ENCODE peak calls at places on chromosomes 12 and 14, in five cellular contexts. A is HCT116, C is heart left ventricle, O is Peyer's patch, H is testis. J is an unnamed sample.

GRCh38 chr12:62711626-62712305 is 223.2 kb downstream of the PPM1H start:
- DNase-seq in A (no peak), H (no peak), O (no peak), C (no peak), J (no peak)

GRCh38 chr12:124172646-124173045 is 122.2 kb upstream of the RFLNA start:
- DNase-seq in C (no peak), O (no peak), H (no peak), A (no peak), J (no peak)

GRCh38 chr12:26689281-26689841 is 143.6 kb downstream of the ITPR2 start:
- DNase-seq in A (no peak), C (no peak), H (no peak), O (no peak), J (no peak)

GRCh38 chr14:95415993-95416392 is 96.3 kb upstream of the CLMN start:
- DNase-seq in A (no peak), C (no peak), H (no peak), O (no peak), J (no peak)

GRCh38 chr14:99450266-99450665 is 30.4 kb downstream of the SETD3 start:
- DNase-seq in O (no peak), H (no peak), C (no peak), A (no peak), J (no peak)

GRCh38 chr12:40999212-40999611 is 188.9 kb upstream of the PDZRN4 start:
- DNase-seq in C (no peak), A (no peak), H (no peak), O (no peak), J (no peak)

GRCh38 chr12:85720308-85721033 is 115.7 kb downstream of the RASSF9 start:
- DNase-seq in O (no peak), C (no peak), A (no peak), H (no peak), J (no peak)

GRCh38 chr12:57724936-57725740 is 13.4 kb downstream of the AGAP2 start:
- DNase-seq in A (no peak), C (no peak), O (no peak), H (no peak), J (no peak)

GRCh38 chr14:76698191-76698590 is 63.1 kb upstream of the VASH1 start:
- DNase-seq in A (no peak), O (no peak), C (no peak), H (no peak), J (no peak)

GRCh38 chr12:132323171-132324010 is 6.0 kb downstream of the GALNT9 start:
- DNase-seq in A (no peak), O (no peak), H (no peak), C (no peak), J (no peak)

DNA sequence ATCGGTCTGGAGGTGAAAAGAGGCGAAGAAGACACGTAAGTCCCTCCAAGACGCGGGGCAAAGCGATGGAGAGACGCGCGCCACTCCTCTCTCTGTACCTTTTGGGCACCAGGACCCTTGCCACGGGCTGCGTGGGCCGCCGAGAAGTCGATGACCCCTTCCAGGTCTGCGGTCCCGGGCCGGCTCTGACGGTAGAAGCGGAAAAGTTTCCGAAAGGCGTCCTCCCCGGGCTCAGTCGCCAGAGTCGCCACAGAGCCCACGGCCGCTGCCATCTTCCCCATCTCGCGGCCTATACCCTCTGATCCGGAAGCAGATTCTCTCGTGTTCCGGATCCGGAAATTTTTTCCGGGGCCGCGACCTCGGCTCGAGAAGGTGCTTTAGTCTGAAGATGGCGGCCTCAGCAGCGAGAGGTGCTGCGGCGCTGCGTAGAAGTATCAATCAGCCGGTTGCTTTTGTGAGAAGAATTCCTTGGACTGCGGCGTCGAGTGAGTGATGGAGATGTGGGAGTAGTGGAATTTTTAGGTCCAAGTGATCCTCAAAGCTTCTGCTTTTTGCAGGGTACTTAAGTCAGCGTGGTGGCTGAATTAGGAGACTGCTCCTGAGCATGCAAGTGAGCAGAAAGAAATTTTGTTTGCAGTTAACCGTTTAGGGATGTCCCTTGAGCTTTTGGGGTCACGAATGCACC is at the start of the genes ALKBH1 and SLIRP:
- DNase-seq in O (peak), A (peak), C (peak), H (peak), J (peak)
- TF ChIP-seq CTCF in O (no peak), A (no peak), C (no peak), H (no peak), J (no peak)

GRCh38 chr12:76031081-76031413 is 529 bp downstream of the PHLDA1 start:
- DNase-seq in A (no peak), O (peak), H (no peak), C (no peak), J (no peak)

GRCh38 chr12:76029982-76030377 is 1.6 kb downstream of the PHLDA1 start:
- DNase-seq in H (peak), A (no peak), O (no peak), C (no peak), J (no peak)

GRCh38 chr12:76028649-76029277 is 2.8 kb downstream of the PHLDA1 start:
- DNase-seq in H (no peak), O (no peak), A (no peak), C (no peak), J (no peak)

GRCh38 chr12:76031414-76032042 is at the start of gene PHLDA1:
- DNase-seq in C (peak), H (peak), A (peak), O (peak), J (peak)

GRCh38 chr12:76030378-76031080 is 1.0 kb downstream of the PHLDA1 start:
- DNase-seq in O (peak), A (no peak), H (peak), C (peak), J (peak)
- TF ChIP-seq POLR2A in O (no peak), A (peak), H (no peak), C (no peak), J (no peak)

DNA sequence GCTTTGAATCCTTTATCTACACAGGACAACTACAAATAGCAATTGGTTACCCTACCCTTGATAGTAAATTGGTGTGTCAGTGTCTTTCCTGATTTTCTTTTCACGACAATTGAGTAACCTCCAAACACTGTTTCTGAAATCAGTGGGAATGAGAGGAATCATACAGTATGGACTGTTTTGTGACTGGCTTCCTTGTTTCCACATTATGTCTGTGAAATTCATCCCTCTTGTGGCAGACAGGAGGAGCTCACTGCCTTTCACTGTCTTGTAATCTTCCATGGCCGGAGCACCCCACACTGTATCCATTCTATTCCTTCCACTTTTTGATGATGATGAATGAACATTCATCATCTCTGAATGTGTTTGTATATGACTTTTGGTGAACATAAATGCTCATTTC is 164.0 kb upstream of the PZP start:
- DNase-seq in O (no peak), C (no peak), H (no peak), A (no peak), J (no peak)
- TF ChIP-seq CTCF in O (peak), C (no peak), H (peak), A (peak), J (no peak)

GRCh38 chr14:91416744-91417133 is 881 bp downstream of the CCDC88C start:
- DNase-seq in H (peak), A (no peak), O (peak), C (no peak), J (peak)
- TF ChIP-seq POLR2A in H (no peak), A (no peak), O (no peak), C (no peak), J (no peak)

DNA sequence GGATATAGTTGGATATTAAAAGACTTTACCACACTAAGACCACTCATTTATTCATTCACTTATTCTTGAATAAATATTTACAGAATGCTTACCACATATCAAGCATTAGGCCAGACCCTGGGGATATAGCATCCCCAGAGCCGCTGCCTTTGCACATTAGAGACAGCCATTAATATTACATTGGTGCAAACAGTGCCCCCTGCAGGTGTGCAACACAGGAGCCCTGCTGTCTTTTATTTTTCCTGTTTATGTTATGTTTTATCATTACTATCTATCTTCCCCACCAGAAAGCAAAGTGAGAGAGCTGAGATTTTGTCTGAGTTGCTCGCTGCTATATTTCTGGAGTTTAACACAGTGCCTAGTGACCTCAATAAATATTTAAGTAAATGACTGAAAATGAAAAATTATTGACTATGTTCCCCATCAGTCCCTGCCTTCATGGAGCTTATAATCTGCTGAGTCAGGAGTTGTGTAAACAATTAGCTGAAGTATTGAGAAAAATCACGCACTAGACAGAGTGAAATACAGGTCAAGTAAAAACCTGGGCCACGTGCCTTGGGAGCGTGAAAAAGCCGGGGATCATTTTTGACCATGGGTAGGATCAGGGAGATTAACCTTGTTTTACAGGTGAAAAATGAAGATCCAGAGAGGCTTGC is 301.6 kb downstream of the PCNX1 start:
- DNase-seq in H (no peak), A (no peak), C (no peak), O (no peak), J (no peak)
- TF ChIP-seq CTCF in H (no peak), A (peak), C (no peak), O (no peak), J (no peak)

GRCh38 chr12:76878045-76878898 is 547 bp downstream of the CSRP2 start:
- DNase-seq in O (no peak), A (peak), H (no peak), C (peak), J (no peak)

GRCh38 chr12:76879710-76880025 is 849 bp upstream of the CSRP2 start:
- DNase-seq in O (no peak), A (no peak), H (no peak), C (peak), J (no peak)

GRCh38 chr12:76880156-76881023 is 1.6 kb upstream of the CSRP2 start:
- DNase-seq in A (no peak), C (no peak), O (no peak), H (no peak), J (no peak)

GRCh38 chr12:76881152-76881551 is 2.3 kb upstream of the CSRP2 start:
- DNase-seq in O (no peak), H (no peak), A (no peak), C (no peak), J (no peak)

DNA sequence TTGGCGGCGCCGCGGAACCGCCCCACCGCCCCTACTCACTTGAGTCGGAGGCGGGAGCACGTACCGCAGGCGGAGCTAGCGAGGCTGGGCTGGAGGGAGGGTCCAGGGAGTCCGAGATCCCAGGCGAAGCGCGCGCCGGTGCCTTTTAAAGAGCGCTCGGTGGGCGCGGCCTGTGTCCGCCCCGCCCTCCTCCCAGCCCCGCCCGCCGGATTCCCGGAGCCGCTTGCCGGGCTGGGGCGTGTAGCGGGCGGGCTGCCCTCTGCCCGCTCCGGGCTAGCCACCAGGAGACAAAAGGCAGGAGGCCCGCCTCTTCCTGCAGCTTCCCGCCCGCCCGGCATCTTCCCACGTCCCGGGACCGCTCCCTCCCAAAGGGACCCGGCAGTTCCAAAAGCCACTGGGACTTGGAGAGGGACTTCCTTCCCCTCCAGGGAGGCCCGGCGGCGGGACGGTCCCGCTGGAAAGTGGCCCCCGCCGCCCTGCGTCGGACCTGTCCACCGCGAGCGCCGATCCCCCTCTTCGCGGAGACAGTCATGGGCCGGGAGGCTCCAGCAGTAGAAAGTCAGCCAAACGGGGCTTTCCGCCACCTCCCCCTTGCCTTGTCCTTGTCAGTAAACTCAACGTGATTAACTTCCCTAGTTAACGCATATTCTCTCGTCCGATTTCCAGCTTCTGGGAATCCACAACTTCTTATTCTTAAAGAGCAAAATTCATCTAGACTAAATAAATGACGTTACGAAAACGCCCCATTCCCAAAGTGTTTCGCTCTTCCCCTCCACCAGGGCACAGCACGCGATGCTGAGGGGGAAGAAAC is at the start of gene CSRP2:
- DNase-seq in O (peak), C (peak), A (peak), H (peak), J (peak)
- TF ChIP-seq POLR2A in O (peak), C (no peak), A (peak), H (no peak), J (no peak)

GRCh38 chr14:80927385-80927989 is 14.1 kb downstream of the CEP128 start:
- DNase-seq in H (no peak), C (no peak), A (no peak), O (no peak), J (no peak)
- TF ChIP-seq CTCF in H (no peak), C (no peak), A (peak), O (no peak), J (no peak)

GRCh38 chr14:104755621-104756020 is 2.7 kb downstream of the SIVA1 start:
- DNase-seq in C (no peak), O (no peak), A (no peak), H (no peak), J (no peak)

GRCh38 chr14:104756477-104757237 is 3.7 kb downstream of the SIVA1 start:
- DNase-seq in A (no peak), H (no peak), C (no peak), O (peak), J (no peak)

GRCh38 chr14:104757238-104757585 is 4.3 kb downstream of the SIVA1 start:
- DNase-seq in A (no peak), C (no peak), O (no peak), H (no peak), J (no peak)

GRCh38 chr14:104757681-104758392 is 4.9 kb downstream of the SIVA1 start:
- DNase-seq in A (no peak), H (no peak), O (no peak), C (no peak), J (no peak)

GRCh38 chr14:104758981-104759975 is 6.3 kb downstream of the SIVA1 start:
- DNase-seq in A (no peak), C (no peak), H (no peak), O (no peak), J (no peak)
- TF ChIP-seq POLR2A in A (no peak), C (no peak), H (no peak), O (no peak), J (no peak)

GRCh38 chr12:5262885-5263284 is 169.0 kb upstream of the NTF3 start:
- DNase-seq in O (no peak), C (no peak), H (no peak), A (no peak), J (no peak)
- TF ChIP-seq CTCF in O (no peak), C (no peak), H (no peak), A (no peak), J (no peak)

GRCh38 chr12:103771466-103771865 is 69.6 kb downstream of the NT5DC3 start:
- DNase-seq in H (peak), A (no peak), C (no peak), O (no peak), J (peak)
- TF ChIP-seq POLR2A in H (no peak), A (no peak), C (no peak), O (no peak), J (no peak)